ENCODE peak calls at places on chromosomes 1 and 21, in five cellular contexts. F is tibial nerve, N is cardiac muscle cell, Q is fibroblast of lung, K is spleen. C is an unnamed sample.

GRCh38 chr1:1371741-1372711 is 3.0 kb downstream of the AURKAIP1 start:
- DNase-seq in F (no peak), N (peak; percentile 60), K (peak; percentile 93), Q (peak; percentile 25), C (peak; percentile 90)

GRCh38 chr1:227849251-227849650 is 33.8 kb downstream of the PRSS38 start:
- DNase-seq in N (no peak), F (no peak), Q (no peak), K (no peak), C (no peak)

GRCh38 chr1:225368036-225368552 is 59.7 kb downstream of the LBR start:
- DNase-seq in Q (no peak), N (no peak), K (no peak), F (no peak), C (no peak)

GRCh38 chr1:78005755-78006154 is 1.0 kb downstream of the DNAJB4 start:
- DNase-seq in F (no peak), K (no peak), N (peak; percentile 93), Q (peak; percentile 90), C (peak; percentile 81)

GRCh38 chr1:55938376-55938850 is 641.0 kb downstream of the PLPP3 start:
- DNase-seq in K (no peak), N (no peak), Q (no peak), F (no peak), C (no peak)

GRCh38 chr1:246658567-246658966 is 65.6 kb upstream of the SCCPDH start:
- DNase-seq in F (no peak), Q (no peak), K (no peak), N (no peak), C (no peak)

GRCh38 chr1:202274611-202275010 is 67.1 kb downstream of the UBE2T start:
- DNase-seq in Q (no peak), K (peak; percentile 72), F (no peak), N (peak; percentile 52), C (peak; percentile 35)

GRCh38 chr1:91798241-91798648 is 87.7 kb downstream of the TGFBR3 start:
- DNase-seq in N (peak; percentile 75), K (no peak), F (no peak), Q (no peak), C (no peak)

GRCh38 chr1:27821761-27822315 is 8.7 kb upstream of the PPP1R8 start:
- DNase-seq in Q (no peak), K (no peak), F (no peak), N (no peak), C (no peak)

GRCh38 chr1:19347538-19348177 is 35.5 kb downstream of the SLC66A1 start:
- DNase-seq in Q (no peak), N (no peak), K (no peak), F (no peak), C (no peak)

GRCh38 chr21:46000731-46001641 is 19.4 kb downstream of the COL6A1 start:
- DNase-seq in K (peak; percentile 64), F (peak; percentile 15), Q (no peak), N (no peak), C (peak; percentile 1)

GRCh38 chr1:125064481-125064880 is 3879.7 kb downstream of the SRGAP2C start:
- DNase-seq in F (no peak), N (no peak), K (peak; percentile 44), Q (no peak), C (no peak)

GRCh38 chr1:216034506-216034905 is 388.7 kb downstream of the USH2A start:
- DNase-seq in K (no peak), Q (no peak), F (no peak), N (no peak), C (no peak)

GRCh38 chr1:152411144-152411543 is 2.9 kb downstream of the CRNN start:
- DNase-seq in K (no peak), N (no peak), F (no peak), Q (no peak), C (no peak)

GRCh38 chr1:206923009-206923960 is 1.5 kb upstream of the FCMR start:
- DNase-seq in Q (no peak), K (peak; percentile 95), F (no peak), N (no peak), C (peak; percentile 39)

GRCh38 chr1:119097380-119097779 is 43.1 kb downstream of the WARS2 start:
- DNase-seq in N (peak; percentile 75), K (no peak), F (no peak), Q (peak; percentile 71), C (peak; percentile 56)

GRCh38 chr1:24735619-24736375 is 9.4 kb upstream of the CLIC4 start:
- DNase-seq in F (no peak), K (peak; percentile 38), N (peak; percentile 84), Q (peak; percentile 71), C (peak; percentile 54)

GRCh38 chr1:160006312-160006940 is 25.4 kb downstream of the PIGM start:
- DNase-seq in F (peak; percentile 36), K (peak; percentile 89), N (peak; percentile 77), Q (peak; percentile 62), C (peak; percentile 75)

GRCh38 chr1:68301538-68301937 is 69.2 kb upstream of the WLS start:
- DNase-seq in Q (peak; percentile 72), N (peak; percentile 33), K (no peak), F (no peak), C (no peak)

GRCh38 chr1:208100906-208101305 is 143.3 kb downstream of the PLXNA2 start:
- DNase-seq in N (peak; percentile 64), K (no peak), Q (peak; percentile 74), F (no peak), C (no peak)

GRCh38 chr21:36044056-36044455 is 16.3 kb downstream of the SETD4 start:
- DNase-seq in N (no peak), F (no peak), Q (no peak), K (no peak), C (no peak)

GRCh38 chr21:22164912-22165311 is 1166.7 kb downstream of the NCAM2 start:
- DNase-seq in N (no peak), F (no peak), K (no peak), Q (no peak), C (no peak)
- H3K27ac ChIP-seq in N (no peak overlapping the region), F (no peak overlapping the region), K (no peak overlapping the region), Q (no peak overlapping the region), C (no peak overlapping the region)

GRCh38 chr1:239811211-239811902 is 280.3 kb upstream of the FMN2 start:
- DNase-seq in Q (peak; percentile 33), N (no peak), K (no peak), F (no peak), C (peak; percentile 93)
- H3K4me1 ChIP-seq in Q (no peaks in the 10 kb centered on the region), N (no peaks in the 10 kb centered on the region), K (no peaks in the 10 kb centered on the region), F (peaks cover 5% of the 10 kb centered on the region), C (peaks cover 42% of the 10 kb centered on the region)

GRCh38 chr1:58921342-58921741 is 137.5 kb upstream of the JUN start:
- DNase-seq in N (no peak), K (no peak), F (no peak), Q (no peak), C (no peak)
- H3K27ac ChIP-seq in N (no peak overlapping the region), K (no peak overlapping the region), F (no peak overlapping the region), Q (no peak overlapping the region), C (no peak overlapping the region)

DNA sequence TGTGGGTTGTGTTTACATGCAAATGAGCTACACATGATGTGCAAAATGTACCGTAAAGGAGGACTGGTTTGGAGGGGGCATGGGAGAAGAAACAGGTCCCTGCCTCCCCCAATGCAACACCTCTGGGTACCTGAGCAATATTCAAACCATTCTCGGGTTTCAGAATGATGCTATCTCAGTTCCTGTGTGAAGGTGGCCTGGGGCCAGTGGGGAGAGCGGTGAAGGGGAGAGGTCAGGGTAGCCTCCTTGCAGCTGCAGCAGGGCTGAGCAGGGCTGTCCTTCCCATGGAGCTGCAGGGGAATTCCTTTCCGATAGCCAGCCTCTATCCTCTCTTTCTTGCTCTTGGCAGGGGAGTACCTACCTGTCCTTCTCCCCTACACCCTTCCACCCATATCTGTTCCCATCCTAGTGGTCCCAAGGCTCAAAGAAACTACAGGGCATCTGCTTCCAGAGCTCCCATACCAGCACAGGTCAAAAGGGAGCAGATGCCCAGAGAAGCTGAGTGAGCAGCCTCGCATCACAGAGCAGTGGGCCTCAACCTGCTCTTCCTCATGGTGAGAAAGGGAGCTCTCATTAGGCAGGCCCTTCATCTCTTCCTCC is 11.9 kb downstream of the MEF2D start:
- DNase-seq in Q (no peak), F (no peak), N (no peak), K (no peak), C (no peak)
- H3K4me1 ChIP-seq in Q (peaks cover 42% of the 10 kb centered on the region), F (peaks cover 74% of the 10 kb centered on the region), N (peaks cover 61% of the 10 kb centered on the region), K (peaks cover 97% of the 10 kb centered on the region), C (peaks cover 47% of the 10 kb centered on the region)

GRCh38 chr1:44806704-44807363 is at the start of gene DYNLT4:
- DNase-seq in Q (no peak), N (no peak), F (no peak), K (peak; percentile 70), C (no peak)
- H3K27ac ChIP-seq in Q (peak within 1 kb of the TSS; percentile 100), N (peak within 1 kb of the TSS; percentile 87), F (peak within 1 kb of the TSS; percentile 100), K (peak within 1 kb of the TSS; percentile 95), C (peak within 1 kb of the TSS; percentile 93)

DNA sequence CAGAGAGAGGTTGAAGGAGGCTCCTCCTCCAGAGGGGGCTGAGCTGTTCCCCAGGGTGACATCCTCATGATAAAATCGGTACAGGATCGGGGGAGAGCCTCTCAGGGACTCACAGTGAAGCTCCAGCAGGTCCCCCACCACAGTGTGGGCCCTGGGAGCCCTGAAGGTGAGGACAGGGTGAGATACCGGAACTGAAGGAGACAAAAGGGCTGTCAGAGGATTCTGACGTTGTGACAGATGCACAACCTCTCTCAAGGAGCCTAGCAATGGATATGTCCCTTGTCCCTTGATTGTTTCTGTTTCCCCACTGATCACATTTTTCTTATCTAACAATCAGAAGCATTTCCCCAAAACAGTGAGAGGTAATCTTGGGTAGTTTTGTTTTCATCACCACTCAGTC is 5.2 kb downstream of the FCRL3 start:
- DNase-seq in N (no peak), F (no peak), Q (no peak), K (no peak), C (no peak)
- H3K4me1 ChIP-seq in N (no peaks in the 10 kb centered on the region), F (no peaks in the 10 kb centered on the region), Q (no peaks in the 10 kb centered on the region), K (peaks cover 42% of the 10 kb centered on the region), C (no peaks in the 10 kb centered on the region)

GRCh38 chr1:54483875-54484437 is 64.1 kb upstream of the ACOT11 start:
- DNase-seq in F (no peak), K (no peak), Q (no peak), N (no peak), C (no peak)

GRCh38 chr1:54477153-54477561 is 70.9 kb upstream of the ACOT11 start:
- DNase-seq in Q (no peak), K (no peak), F (no peak), N (no peak), C (no peak)

GRCh38 chr1:54479251-54479650 is 68.8 kb upstream of the ACOT11 start:
- DNase-seq in F (no peak), Q (no peak), N (no peak), K (no peak), C (no peak)

GRCh38 chr1:54481201-54481884 is 66.7 kb upstream of the ACOT11 start:
- DNase-seq in N (no peak), F (no peak), Q (no peak), K (no peak), C (no peak)

DNA sequence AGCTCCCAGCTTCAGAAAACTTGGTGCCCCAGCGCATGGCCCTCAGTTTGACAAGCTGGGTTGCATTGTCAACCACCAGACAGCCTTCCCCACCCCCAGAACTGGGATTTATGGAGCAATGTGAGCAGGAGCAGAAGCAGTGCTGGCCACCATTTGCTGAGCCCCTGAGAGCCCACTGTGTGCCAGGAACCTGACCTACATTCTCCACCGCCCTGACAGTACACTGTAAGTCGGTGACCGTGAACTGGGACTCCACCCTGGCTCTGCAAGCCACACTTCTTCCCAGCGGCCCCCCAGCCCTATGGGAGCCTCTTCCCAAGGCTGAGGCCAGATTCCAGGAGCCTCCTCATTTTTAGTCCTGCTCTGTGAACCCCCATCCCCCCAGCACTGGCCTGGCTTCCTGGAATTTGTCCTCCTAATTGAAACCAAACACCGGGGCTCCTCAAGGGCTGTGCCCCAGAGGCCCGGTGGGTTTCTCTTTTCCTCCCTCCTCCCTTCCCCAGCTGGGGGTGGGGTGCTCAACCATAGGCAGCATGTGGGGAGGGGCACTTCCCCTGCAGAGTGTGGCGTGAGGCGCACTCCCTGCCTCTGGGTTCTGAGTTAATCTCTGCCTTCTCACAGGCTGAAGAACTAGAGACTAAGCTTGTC is 67.7 kb upstream of the ACOT11 start:
- DNase-seq in Q (no peak), K (no peak), N (no peak), F (no peak), C (peak; percentile 44)
- H3K27ac ChIP-seq in Q (no peak overlapping the region), K (peak overlapping the region; percentile 47), N (peak overlapping the region; percentile 41), F (no peak overlapping the region), C (no peak overlapping the region)

C was measured in SJCRH30.